ENCODE peak calls at places on chromosomes 6 and 20, in six cellular contexts. M is uterus, U is IMR-90, L is mucosa of descending colon, J is fibroblast of lung, Z is cardiac fibroblast. C is an unnamed sample.

GRCh38 chr6:43628392-43629103 is 516 bp downstream of the GTPBP2 start:
- DNase-seq in U (peak; percentile 34), Z (peak; percentile 54), L (peak; percentile 73), J (peak; percentile 50), M (peak; percentile 63), C (no peak)

GRCh38 chr6:42727627-42728026 is 5.2 kb upstream of the PRPH2 start:
- DNase-seq in Z (no peak), U (no peak), M (peak; percentile 35), L (peak; percentile 40), J (peak; percentile 33), C (no peak)

GRCh38 chr6:40584741-40585140 is 2.4 kb downstream of the LRFN2 start:
- DNase-seq in Z (no peak), U (no peak), L (no peak), J (no peak), M (no peak), C (no peak)

GRCh38 chr6:90411292-90411781 is 114.7 kb upstream of the BACH2 start:
- DNase-seq in J (peak; percentile 26), Z (no peak), U (no peak), L (no peak), M (no peak), C (no peak)

GRCh38 chr6:158560787-158561246 is 926 bp downstream of the TMEM181 start:
- DNase-seq in Z (peak; percentile 25), M (no peak), J (peak; percentile 19), U (no peak), L (peak; percentile 64), C (peak; percentile 59)

GRCh38 chr6:74170118-74170517 is 474.1 kb downstream of the CD109 start:
- DNase-seq in L (no peak), M (no peak), U (peak; percentile 99), Z (no peak), J (peak; percentile 91), C (peak; percentile 16)

GRCh38 chr20:8934362-8934761 is 134.5 kb upstream of the PLCB4 start:
- DNase-seq in J (no peak), Z (no peak), U (no peak), L (no peak), M (no peak), C (no peak)

GRCh38 chr20:6870559-6870958 is 103.1 kb downstream of the BMP2 start:
- DNase-seq in J (peak; percentile 1), L (no peak), U (no peak), M (no peak), Z (no peak), C (no peak)

GRCh38 chr6:84220809-84221409 is 6.5 kb downstream of the CEP162 start:
- DNase-seq in Z (peak; percentile 65), U (peak; percentile 36), J (peak; percentile 61), L (no peak), M (no peak), C (peak; percentile 52)

GRCh38 chr20:48094944-48095343 is 309.7 kb upstream of the SULF2 start:
- DNase-seq in L (no peak), J (no peak), Z (no peak), U (no peak), M (no peak), C (no peak)

GRCh38 chr20:31863296-31864085 is 6.8 kb downstream of the DUSP15 start:
- DNase-seq in M (no peak), J (no peak), U (no peak), L (no peak), Z (no peak), C (no peak)

GRCh38 chr20:53829706-53830521 is 236.3 kb upstream of the ZNF217 start:
- DNase-seq in J (peak; percentile 72), L (no peak), U (peak; percentile 51), M (no peak), Z (peak; percentile 70), C (peak; percentile 34)

GRCh38 chr6:28212510-28213212 is 12.4 kb upstream of the ZSCAN9 start:
- DNase-seq in U (peak; percentile 90), L (peak; percentile 76), M (no peak), J (peak; percentile 90), Z (peak; percentile 93), C (peak; percentile 50)

GRCh38 chr6:30443657-30444450 is 45.5 kb upstream of the HLA-E start:
- DNase-seq in M (no peak), L (no peak), J (peak; percentile 6), Z (no peak), U (peak; percentile 14), C (peak; percentile 28)

GRCh38 chr6:169251822-169252804 is 1.5 kb downstream of the THBS2 start:
- DNase-seq in L (no peak), U (no peak), M (no peak), J (no peak), Z (peak; percentile 36), C (no peak)

GRCh38 chr6:112691289-112691688 is 344.2 kb downstream of the RFPL4B start:
- DNase-seq in Z (peak; percentile 83), M (no peak), J (peak; percentile 91), L (no peak), U (peak; percentile 91), C (peak; percentile 94)

GRCh38 chr6:163645560-163645959 is 231.0 kb downstream of the QKI start:
- DNase-seq in L (no peak), M (no peak), U (no peak), J (no peak), Z (no peak), C (no peak)

GRCh38 chr20:6583134-6583738 is 184.2 kb upstream of the BMP2 start:
- DNase-seq in M (no peak), U (peak; percentile 55), Z (peak; percentile 78), J (peak; percentile 75), L (peak; percentile 32), C (peak; percentile 79)

GRCh38 chr20:38726849-38727601 is 2.7 kb downstream of the SLC32A1 start:
- DNase-seq in L (no peak), J (peak; percentile 15), Z (peak; percentile 29), U (no peak), M (no peak), C (no peak)

GRCh38 chr6:138234363-138234762 is 16.1 kb upstream of the PBOV1 start:
- DNase-seq in J (no peak), Z (no peak), U (no peak), L (no peak), M (no peak), C (no peak)

GRCh38 chr6:67933278-67933677 is 701.8 kb upstream of the ADGRB3 start:
- DNase-seq in J (no peak), M (no peak), L (no peak), Z (no peak), U (no peak), C (no peak)
- TF ChIP-seq CTCF in J (no peak), M (no peak), L (no peak), Z (no peak), U (no peak), C (no peak)

DNA sequence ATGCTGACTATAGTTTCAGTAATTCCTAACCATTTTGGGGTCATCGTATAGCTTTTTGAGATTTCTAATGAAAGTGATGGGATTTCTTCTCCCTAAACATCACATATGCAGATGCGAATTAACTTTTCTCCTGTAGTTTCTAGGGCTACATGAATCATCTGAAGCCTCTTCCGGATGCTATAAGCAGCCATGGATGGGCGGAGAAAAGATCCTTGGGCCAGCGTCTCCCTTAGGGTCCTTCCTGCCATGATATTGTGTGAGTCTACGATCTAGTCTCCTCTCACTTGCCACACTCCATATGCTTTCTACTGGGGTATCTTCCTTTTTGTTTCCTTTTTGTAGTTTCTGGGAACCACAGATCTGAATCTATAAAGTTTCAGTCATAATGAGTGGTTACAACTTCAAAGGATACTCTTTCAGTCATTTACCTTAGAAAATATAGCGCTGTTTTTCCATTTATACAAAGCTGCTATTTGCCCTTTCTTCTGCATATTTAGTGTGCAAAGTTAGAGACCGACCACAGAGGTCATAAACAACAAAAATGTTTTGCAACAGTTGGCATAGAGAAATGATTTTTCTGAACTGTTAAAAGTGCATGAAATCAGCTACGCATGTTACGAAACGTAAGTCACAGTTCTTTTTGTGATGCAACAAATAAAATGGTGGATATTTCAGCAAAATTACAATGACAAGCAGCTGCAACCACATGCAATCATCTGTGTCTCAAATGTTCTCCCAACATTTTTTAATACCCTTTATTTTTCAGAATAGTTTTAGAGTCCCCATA is 396.2 kb upstream of the SLC35B3 start:
- DNase-seq in J (peak; percentile 5), L (no peak), U (no peak), M (no peak), Z (no peak), C (no peak)
- H3K4me3 ChIP-seq in J (no peak overlapping the region), L (no peak overlapping the region), U (no peak overlapping the region), M (no peak overlapping the region), Z (no peak overlapping the region), C (no peak overlapping the region)

DNA sequence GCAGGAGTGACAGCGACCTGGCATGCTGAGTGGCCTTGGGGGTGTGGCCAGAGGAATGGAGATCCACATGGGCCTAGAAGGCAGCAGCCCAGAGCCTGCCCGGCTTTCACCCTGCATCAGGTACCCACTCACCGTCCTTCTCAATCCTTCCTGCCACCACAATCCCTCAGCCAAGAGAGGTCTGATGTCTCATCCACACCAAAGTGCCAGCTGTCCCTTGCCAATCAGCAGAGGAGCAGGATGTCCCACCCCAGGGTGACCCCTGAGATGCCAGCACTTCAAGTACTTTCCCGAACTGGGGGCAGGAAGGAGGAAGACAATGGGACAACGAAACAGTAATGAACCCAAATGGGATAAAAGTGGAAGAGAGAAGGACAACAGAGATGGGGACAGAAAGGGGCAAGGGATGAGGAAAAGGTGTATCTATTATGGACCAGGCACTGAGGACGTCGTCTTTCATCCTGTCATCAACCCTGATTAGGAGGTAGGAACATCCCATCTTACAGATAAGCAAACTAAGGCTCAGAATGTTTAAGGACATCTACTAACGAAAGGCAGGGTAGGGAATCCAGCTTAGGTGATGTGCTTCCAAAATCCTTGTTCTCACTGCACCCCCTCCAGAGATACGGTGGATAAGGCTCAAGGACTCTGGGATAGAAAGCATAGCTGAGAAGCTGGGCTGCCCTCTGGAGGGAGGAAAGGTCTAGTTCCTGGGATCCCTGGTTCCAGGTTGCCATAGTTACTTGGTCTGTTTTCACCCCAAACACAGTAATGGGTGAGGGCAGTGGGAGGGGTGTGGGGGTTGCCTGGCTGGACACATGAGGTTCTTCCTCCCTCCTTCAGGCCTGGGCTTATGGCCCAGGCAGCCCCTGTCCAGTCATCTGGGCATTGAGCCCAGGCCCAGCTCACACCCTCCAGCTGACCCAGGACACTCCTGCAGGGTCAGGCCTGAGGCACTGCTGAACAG is 4.5 kb upstream of the TNXB start:
- DNase-seq in L (peak; percentile 69), U (peak; percentile 94), Z (peak; percentile 98), J (peak; percentile 99), M (peak; percentile 95), C (peak; percentile 96)
- TF ChIP-seq CTCF in L (no peak), U (peak; percentile 78), Z (peak; percentile 71), J (peak; percentile 78), M (peak; percentile 66), C (peak; percentile 77)

GRCh38 chr6:106244521-106244920 is 81.0 kb downstream of the ATG5 start:
- DNase-seq in U (no peak), M (no peak), L (no peak), Z (no peak), J (no peak), C (no peak)

GRCh38 chr6:106249658-106250057 is 75.9 kb downstream of the ATG5 start:
- DNase-seq in U (no peak), Z (peak; percentile 5), L (no peak), J (no peak), M (no peak), C (no peak)

GRCh38 chr6:106247293-106247692 is 78.3 kb downstream of the ATG5 start:
- DNase-seq in M (no peak), Z (peak; percentile 87), L (no peak), J (peak; percentile 27), U (peak; percentile 44), C (peak; percentile 45)

GRCh38 chr6:106244931-106245330 is 80.6 kb downstream of the ATG5 start:
- DNase-seq in J (no peak), M (no peak), L (no peak), U (no peak), Z (no peak), C (no peak)

DNA sequence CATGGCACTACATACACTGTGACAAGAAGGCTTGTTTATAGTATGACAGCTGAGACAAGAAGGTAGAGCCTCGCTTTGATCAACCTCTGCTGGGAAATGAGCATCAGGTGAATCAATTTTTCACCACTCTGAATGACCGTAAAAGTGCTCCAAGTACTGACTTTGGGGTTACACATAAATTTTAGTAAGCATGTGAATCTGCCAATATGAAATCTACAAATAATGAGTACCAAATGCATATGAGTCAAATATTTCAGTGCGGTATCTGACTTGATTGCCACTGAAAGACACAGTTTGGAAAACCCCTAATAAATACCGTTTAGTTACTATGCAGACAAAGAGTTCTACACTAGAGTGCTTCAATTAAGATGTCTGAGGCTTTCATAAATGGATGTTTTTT is 77.8 kb downstream of the ATG5 start:
- DNase-seq in U (no peak), J (no peak), M (no peak), L (no peak), Z (no peak), C (no peak)
- H3K4me3 ChIP-seq in U (no peak overlapping the region), J (no peak overlapping the region), M (no peak overlapping the region), L (no peak overlapping the region), Z (no peak overlapping the region), C (no peak overlapping the region)

C was measured in foreskin fibroblast.